ENCODE peak calls at places on chromosomes 16 and 17, in four cellular contexts. One of them, this sample, is unnamed.

GRCh38 chr17:43477832-43478634 is 5.7 kb upstream of the DHX8 start:
- DNase-seq in K562: no peak
- DNase-seq in GM12878: no peak
- DNase-seq in WTC11: no peak
- DNase-seq in this sample: peak

GRCh38 chr16:72823961-72824490 is 223.9 kb downstream of the ZFHX3 start:
- DNase-seq in K562: no peak
- DNase-seq in GM12878: no peak
- DNase-seq in WTC11: no peak
- DNase-seq in this sample: no peak

GRCh38 chr17:77772461-77772897 is 186.0 kb upstream of the TNRC6C start:
- DNase-seq in K562: peak
- DNase-seq in GM12878: no peak
- DNase-seq in WTC11: peak
- DNase-seq in this sample: peak

GRCh38 chr16:10979717-10980601 is 35.6 kb downstream of the CLEC16A start:
- DNase-seq in K562: no peak
- DNase-seq in GM12878: no peak
- DNase-seq in WTC11: peak
- DNase-seq in this sample: peak

GRCh38 chr17:146546-146945 is 9.2 kb downstream of the SCGB1C2 start:
- DNase-seq in K562: no peak
- DNase-seq in GM12878: no peak
- DNase-seq in WTC11: no peak
- DNase-seq in this sample: no peak

GRCh38 chr17:7466644-7467341 is 12.6 kb downstream of the ZBTB4 start:
- DNase-seq in K562: peak
- DNase-seq in GM12878: no peak
- DNase-seq in WTC11: no peak
- DNase-seq in this sample: no peak

GRCh38 chr17:83179378-83179777 is 100.0 kb downstream of the METRNL start:
- DNase-seq in K562: no peak
- DNase-seq in GM12878: no peak
- DNase-seq in WTC11: peak
- DNase-seq in this sample: no peak

GRCh38 chr16:363110-364090 is 6.9 kb downstream of the MRPL28 start:
- DNase-seq in K562: no peak
- DNase-seq in GM12878: no peak
- DNase-seq in WTC11: no peak
- DNase-seq in this sample: no peak

GRCh38 chr17:17491546-17491988 is 4.6 kb downstream of the RASD1 start:
- DNase-seq in K562: no peak
- DNase-seq in GM12878: no peak
- DNase-seq in WTC11: no peak
- DNase-seq in this sample: no peak

GRCh38 chr17:15119928-15120327 is 145.2 kb downstream of the PMP22 start:
- DNase-seq in K562: peak
- DNase-seq in GM12878: no peak
- DNase-seq in WTC11: no peak
- DNase-seq in this sample: no peak

GRCh38 chr17:59329558-59330313 is 1.7 kb upstream of the YPEL2 start:
- DNase-seq in K562: peak
- DNase-seq in GM12878: peak
- DNase-seq in WTC11: peak
- DNase-seq in this sample: peak

GRCh38 chr16:19781196-19781595 is 63.1 kb downstream of the IQCK start:
- DNase-seq in K562: no peak
- DNase-seq in GM12878: no peak
- DNase-seq in WTC11: no peak
- DNase-seq in this sample: no peak

GRCh38 chr17:39810939-39811728 is 53.0 kb downstream of the IKZF3 start:
- DNase-seq in K562: no peak
- DNase-seq in GM12878: no peak
- DNase-seq in WTC11: no peak
- DNase-seq in this sample: no peak

GRCh38 chr16:15494231-15494630 is 59.8 kb downstream of the BMERB1 start:
- DNase-seq in K562: peak
- DNase-seq in GM12878: no peak
- DNase-seq in WTC11: no peak
- DNase-seq in this sample: peak

GRCh38 chr17:71085238-71086033 is 916.1 kb downstream of the KCNJ2 start:
- DNase-seq in K562: peak
- DNase-seq in GM12878: no peak
- DNase-seq in WTC11: peak
- DNase-seq in this sample: peak

GRCh38 chr17:40304464-40304863 is 4.5 kb upstream of the RARA start:
- DNase-seq in K562: no peak
- DNase-seq in GM12878: no peak
- DNase-seq in WTC11: no peak
- DNase-seq in this sample: no peak

GRCh38 chr16:49952386-49952785 is 72.6 kb upstream of the CNEP1R1 start:
- DNase-seq in K562: peak
- DNase-seq in GM12878: no peak
- DNase-seq in WTC11: no peak
- DNase-seq in this sample: no peak

GRCh38 chr16:81001330-81001729 is 5.4 kb downstream of the CMC2 start:
- DNase-seq in K562: no peak
- DNase-seq in GM12878: no peak
- DNase-seq in WTC11: no peak
- DNase-seq in this sample: no peak

GRCh38 chr17:81566461-81567126 is 14.4 kb upstream of the FAAP100 start:
- DNase-seq in K562: no peak
- DNase-seq in GM12878: no peak
- DNase-seq in WTC11: no peak
- DNase-seq in this sample: no peak

GRCh38 chr17:55343900-55344513 is 77.6 kb downstream of the MMD start:
- DNase-seq in K562: no peak
- DNase-seq in GM12878: no peak
- DNase-seq in WTC11: no peak
- DNase-seq in this sample: no peak

GRCh38 chr17:36870618-36871002 is 66.7 kb upstream of the LHX1 start:
- DNase-seq in K562: no peak
- DNase-seq in GM12878: no peak
- DNase-seq in WTC11: no peak
- DNase-seq in this sample: no peak

GRCh38 chr16:14549789-14550153 is 80.3 kb downstream of the PARN start:
- DNase-seq in K562: no peak
- DNase-seq in GM12878: no peak
- DNase-seq in WTC11: no peak
- DNase-seq in this sample: peak

GRCh38 chr17:1515640-1516402 is 591 bp downstream of the INPP5K start:
- DNase-seq in K562: peak
- DNase-seq in GM12878: peak
- DNase-seq in WTC11: peak
- DNase-seq in this sample: peak

GRCh38 chr17:16929281-16929680 is 42.6 kb downstream of the TNFRSF13B start:
- DNase-seq in K562: no peak
- DNase-seq in GM12878: no peak
- DNase-seq in WTC11: no peak
- DNase-seq in this sample: no peak

GRCh38 chr16:4401094-4401501 is 15.3 kb downstream of the CORO7 start:
- DNase-seq in K562: no peak
- DNase-seq in GM12878: no peak
- DNase-seq in WTC11: no peak
- DNase-seq in this sample: no peak

GRCh38 chr16:68368602-68368944 is 57.8 kb downstream of the PRMT7 start:
- DNase-seq in K562: no peak
- DNase-seq in GM12878: no peak
- DNase-seq in WTC11: no peak
- DNase-seq in this sample: no peak

GRCh38 chr16:48261569-48261968 is 14.2 kb upstream of the ABCC11 start:
- DNase-seq in K562: no peak
- DNase-seq in GM12878: no peak
- DNase-seq in WTC11: no peak
- DNase-seq in this sample: no peak

GRCh38 chr16:3152022-3152272 is 17.1 kb downstream of the ZNF213 start:
- DNase-seq in K562: no peak
- DNase-seq in GM12878: no peak
- DNase-seq in WTC11: no peak
- DNase-seq in this sample: no peak

GRCh38 chr17:79845601-79845949 is 6.3 kb upstream of the CBX4 start:
- DNase-seq in K562: peak
- DNase-seq in GM12878: no peak
- DNase-seq in WTC11: no peak
- DNase-seq in this sample: peak

GRCh38 chr17:59362811-59363205 is 31.4 kb downstream of the YPEL2 start:
- DNase-seq in K562: no peak
- DNase-seq in GM12878: no peak
- DNase-seq in WTC11: no peak
- DNase-seq in this sample: no peak

GRCh38 chr17:58337600-58338453 is 9.2 kb upstream of the TSPOAP1 start:
- DNase-seq in K562: peak
- DNase-seq in GM12878: peak
- DNase-seq in WTC11: peak
- DNase-seq in this sample: peak

GRCh38 chr16:75099075-75099667 is 17.4 kb downstream of the LDHD start:
- DNase-seq in K562: no peak
- DNase-seq in GM12878: no peak
- DNase-seq in WTC11: no peak
- DNase-seq in this sample: no peak

GRCh38 chr17:73311428-73311780 is 397 bp downstream of the CDC42EP4 start:
- DNase-seq in K562: no peak
- DNase-seq in GM12878: no peak
- DNase-seq in WTC11: no peak
- DNase-seq in this sample: no peak

GRCh38 chr16:7315813-7316212 is 16.8 kb upstream of the RBFOX1 start:
- DNase-seq in K562: no peak
- DNase-seq in GM12878: no peak
- DNase-seq in WTC11: no peak
- DNase-seq in this sample: no peak

GRCh38 chr17:50918933-50919296 is 52.8 kb upstream of the TOB1 start:
- DNase-seq in K562: no peak
- DNase-seq in GM12878: no peak
- DNase-seq in WTC11: no peak
- DNase-seq in this sample: no peak

GRCh38 chr17:78237403-78238012 is 6.1 kb downstream of the TMEM235 start:
- DNase-seq in K562: no peak
- DNase-seq in GM12878: no peak
- DNase-seq in WTC11: no peak
- DNase-seq in this sample: no peak

GRCh38 chr16:566475-567361 is at the start of gene NHLRC4:
- DNase-seq in K562: peak
- DNase-seq in GM12878: no peak
- DNase-seq in WTC11: peak
- DNase-seq in this sample: peak

GRCh38 chr17:9628509-9628908 is 16.8 kb upstream of the USP43 start:
- DNase-seq in K562: no peak
- DNase-seq in GM12878: no peak
- DNase-seq in WTC11: no peak
- DNase-seq in this sample: no peak
- TF ChIP-seq ETV6 in K562: no peak
- TF ChIP-seq ETV6 in GM12878: no peak
- TF ChIP-seq ETV6 in WTC11: no peak
- TF ChIP-seq ETV6 in this sample: no peak

DNA sequence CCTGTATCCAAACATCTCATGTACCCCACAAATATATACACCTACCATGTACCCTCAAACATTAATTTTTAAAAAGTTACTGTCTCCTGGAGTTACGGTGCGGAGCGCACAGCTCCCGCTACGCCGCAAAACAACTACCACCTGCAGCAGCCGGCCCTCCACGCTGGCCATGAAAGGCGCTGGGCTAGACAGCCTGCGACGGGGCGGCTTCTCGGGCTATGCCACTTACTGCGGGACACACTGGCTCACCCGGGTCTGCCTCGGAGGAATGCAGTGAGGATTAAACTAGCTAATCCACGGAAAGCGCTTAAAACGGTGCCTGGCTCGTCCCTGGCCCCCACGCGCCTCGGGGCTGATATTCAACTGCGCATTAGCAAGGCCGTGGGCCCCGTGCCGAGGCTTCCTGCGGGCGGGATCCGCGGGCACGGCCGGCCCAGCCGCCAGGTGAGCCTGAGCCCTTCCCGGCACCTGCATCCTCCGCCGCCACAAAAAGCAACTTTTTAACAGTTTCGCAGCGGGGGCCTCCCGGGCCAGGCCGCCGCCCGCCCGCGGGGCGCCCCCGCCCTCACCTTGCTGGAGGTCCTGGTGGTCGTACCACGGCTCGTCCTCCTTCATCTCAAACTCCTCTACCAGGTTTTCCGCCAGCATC is 633 bp downstream of the CDR2 start:
- DNase-seq in K562: peak
- DNase-seq in GM12878: no peak
- DNase-seq in WTC11: peak
- DNase-seq in this sample: no peak
- TF ChIP-seq ETV6 in K562: no peak
- TF ChIP-seq ETV6 in GM12878: no peak
- TF ChIP-seq ETV6 in WTC11: no peak
- TF ChIP-seq ETV6 in this sample: no peak

GRCh38 chr17:2909853-2910234 is 113.6 kb downstream of the RAP1GAP2 start:
- DNase-seq in K562: no peak
- DNase-seq in GM12878: no peak
- DNase-seq in WTC11: no peak
- DNase-seq in this sample: no peak
- TF ChIP-seq ETV6 in K562: no peak
- TF ChIP-seq ETV6 in GM12878: no peak
- TF ChIP-seq ETV6 in WTC11: no peak
- TF ChIP-seq ETV6 in this sample: no peak

GRCh38 chr17:6097005-6097279 is 26.8 kb downstream of the WSCD1 start:
- DNase-seq in K562: no peak
- DNase-seq in GM12878: no peak
- DNase-seq in WTC11: no peak
- DNase-seq in this sample: no peak
- TF ChIP-seq ETV6 in K562: no peak
- TF ChIP-seq ETV6 in GM12878: no peak
- TF ChIP-seq ETV6 in WTC11: no peak
- TF ChIP-seq ETV6 in this sample: no peak

DNA sequence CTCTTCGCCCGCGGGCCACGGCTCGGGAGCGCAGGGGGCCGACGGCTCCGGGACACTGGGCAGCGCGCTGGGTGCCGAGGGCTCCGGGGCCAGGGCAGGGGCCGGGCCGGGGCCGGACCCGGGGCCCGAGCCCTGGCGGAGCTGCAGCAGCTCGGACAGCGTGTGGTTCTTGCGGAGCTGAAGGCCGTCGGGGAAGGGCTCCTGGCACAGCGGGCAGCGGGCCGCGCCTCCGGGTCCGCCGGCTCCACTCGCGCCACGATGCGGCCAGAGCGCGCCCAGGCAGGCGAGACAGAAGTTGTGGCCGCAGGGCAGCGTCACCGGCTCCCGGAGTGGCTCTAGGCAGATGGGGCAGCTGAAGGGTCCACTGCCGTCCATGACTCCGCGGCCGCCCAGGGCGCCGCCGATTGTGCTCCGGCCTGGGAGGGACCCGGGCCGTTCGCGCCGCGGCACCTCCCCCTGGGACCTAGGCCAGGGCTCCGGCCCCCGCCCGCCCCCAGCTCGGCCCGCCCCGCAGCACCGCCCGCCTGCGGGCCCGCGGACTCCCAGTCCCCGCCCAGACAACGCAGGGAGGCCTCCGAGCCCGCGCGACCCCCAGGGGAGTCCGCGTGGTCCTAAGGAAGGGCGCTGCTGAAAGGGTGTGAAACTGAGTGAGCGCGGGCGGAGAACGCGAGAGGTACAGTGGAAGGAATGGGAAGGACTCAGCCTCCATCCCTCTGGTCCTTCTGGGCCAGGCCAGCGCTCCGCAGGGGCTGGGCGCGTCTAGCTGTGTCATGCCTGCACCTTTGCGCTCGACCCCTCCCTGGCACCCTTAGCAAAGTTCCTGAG is at the start of gene TRIM47:
- DNase-seq in K562: peak
- DNase-seq in GM12878: no peak
- DNase-seq in WTC11: peak
- DNase-seq in this sample: peak
- TF ChIP-seq ETV6 in K562: no peak
- TF ChIP-seq ETV6 in GM12878: no peak
- TF ChIP-seq ETV6 in WTC11: no peak
- TF ChIP-seq ETV6 in this sample: peak

This sample was measured in HepG2.